ENCODE peak calls at places on chromosomes 3 and 15, in nine cellular contexts. One of them, this sample, is unnamed.

GRCh38 chr3:58868101-58868779 is 181.6 kb downstream of the CFAP20DC start:
- DNase-seq in choroid plexus epithelial cell: no peak
- DNase-seq in epithelial cell of esophagus: no peak
- DNase-seq in stomach: no peak
- DNase-seq in coronary artery: no peak
- DNase-seq in foreskin fibroblast: no peak
- DNase-seq in left lung: no peak
- DNase-seq in testis: no peak
- DNase-seq in ovary: no peak
- DNase-seq in this sample: no peak

GRCh38 chr15:90213123-90213817 is 12.1 kb downstream of the SEMA4B start:
- DNase-seq in choroid plexus epithelial cell: no peak
- DNase-seq in epithelial cell of esophagus: no peak
- DNase-seq in stomach: peak; percentile 90
- DNase-seq in coronary artery: no peak
- DNase-seq in foreskin fibroblast: no peak
- DNase-seq in left lung: peak; percentile 74
- DNase-seq in testis: no peak
- DNase-seq in ovary: no peak
- DNase-seq in this sample: no peak

GRCh38 chr3:136343873-136344281 is 93.7 kb downstream of the PCCB start:
- DNase-seq in choroid plexus epithelial cell: peak; percentile 97
- DNase-seq in epithelial cell of esophagus: peak; percentile 94
- DNase-seq in stomach: peak; percentile 88
- DNase-seq in coronary artery: peak; percentile 77
- DNase-seq in foreskin fibroblast: peak; percentile 98
- DNase-seq in left lung: peak; percentile 82
- DNase-seq in testis: peak; percentile 53
- DNase-seq in ovary: peak; percentile 57
- DNase-seq in this sample: peak; percentile 71

GRCh38 chr3:176974303-176974702 is 223.0 kb downstream of the TBL1XR1 start:
- DNase-seq in choroid plexus epithelial cell: no peak
- DNase-seq in epithelial cell of esophagus: no peak
- DNase-seq in stomach: no peak
- DNase-seq in coronary artery: no peak
- DNase-seq in foreskin fibroblast: no peak
- DNase-seq in left lung: no peak
- DNase-seq in testis: no peak
- DNase-seq in ovary: no peak
- DNase-seq in this sample: no peak

GRCh38 chr15:66145242-66146182 is 108.0 kb downstream of the MEGF11 start:
- DNase-seq in choroid plexus epithelial cell: no peak
- DNase-seq in epithelial cell of esophagus: no peak
- DNase-seq in stomach: no peak
- DNase-seq in coronary artery: no peak
- DNase-seq in foreskin fibroblast: no peak
- DNase-seq in left lung: no peak
- DNase-seq in testis: no peak
- DNase-seq in ovary: no peak
- DNase-seq in this sample: no peak

GRCh38 chr3:69998759-69999158 is 774 bp upstream of the SAMMSON start:
- DNase-seq in choroid plexus epithelial cell: peak; percentile 48
- DNase-seq in epithelial cell of esophagus: no peak
- DNase-seq in stomach: peak; percentile 33
- DNase-seq in coronary artery: no peak
- DNase-seq in foreskin fibroblast: no peak
- DNase-seq in left lung: no peak
- DNase-seq in testis: no peak
- DNase-seq in ovary: no peak
- DNase-seq in this sample: no peak

GRCh38 chr3:176399193-176399592 is 798.1 kb downstream of the TBL1XR1 start:
- DNase-seq in choroid plexus epithelial cell: no peak
- DNase-seq in epithelial cell of esophagus: no peak
- DNase-seq in stomach: no peak
- DNase-seq in coronary artery: no peak
- DNase-seq in foreskin fibroblast: no peak
- DNase-seq in left lung: no peak
- DNase-seq in testis: no peak
- DNase-seq in ovary: no peak
- DNase-seq in this sample: no peak

GRCh38 chr15:31361764-31362120 is 35.1 kb downstream of the KLF13 start:
- DNase-seq in choroid plexus epithelial cell: no peak
- DNase-seq in epithelial cell of esophagus: no peak
- DNase-seq in stomach: no peak
- DNase-seq in coronary artery: no peak
- DNase-seq in foreskin fibroblast: no peak
- DNase-seq in left lung: no peak
- DNase-seq in testis: peak; percentile 37
- DNase-seq in ovary: no peak
- DNase-seq in this sample: no peak

GRCh38 chr3:138375446-138375845 is 27.1 kb downstream of the MRAS start:
- DNase-seq in choroid plexus epithelial cell: no peak
- DNase-seq in epithelial cell of esophagus: no peak
- DNase-seq in stomach: no peak
- DNase-seq in coronary artery: no peak
- DNase-seq in foreskin fibroblast: no peak
- DNase-seq in left lung: no peak
- DNase-seq in testis: no peak
- DNase-seq in ovary: no peak
- DNase-seq in this sample: no peak

GRCh38 chr3:14154242-14154641 is 24.2 kb downstream of the XPC start:
- DNase-seq in choroid plexus epithelial cell: no peak
- DNase-seq in epithelial cell of esophagus: no peak
- DNase-seq in stomach: no peak
- DNase-seq in coronary artery: no peak
- DNase-seq in foreskin fibroblast: no peak
- DNase-seq in left lung: no peak
- DNase-seq in testis: peak; percentile 11
- DNase-seq in ovary: no peak
- DNase-seq in this sample: no peak

GRCh38 chr3:29064085-29064484 is 216.8 kb upstream of the RBMS3 start:
- DNase-seq in choroid plexus epithelial cell: peak; percentile 55
- DNase-seq in epithelial cell of esophagus: no peak
- DNase-seq in stomach: no peak
- DNase-seq in coronary artery: no peak
- DNase-seq in foreskin fibroblast: peak; percentile 67
- DNase-seq in left lung: no peak
- DNase-seq in testis: no peak
- DNase-seq in ovary: no peak
- DNase-seq in this sample: peak; percentile 82

GRCh38 chr15:79283252-79284048 is 928 bp downstream of the ANKRD34C start:
- DNase-seq in choroid plexus epithelial cell: peak; percentile 42
- DNase-seq in epithelial cell of esophagus: peak; percentile 42
- DNase-seq in stomach: no peak
- DNase-seq in coronary artery: no peak
- DNase-seq in foreskin fibroblast: peak; percentile 22
- DNase-seq in left lung: no peak
- DNase-seq in testis: peak; percentile 57
- DNase-seq in ovary: no peak
- DNase-seq in this sample: no peak

GRCh38 chr3:53768478-53769459 is 77.5 kb downstream of the CHDH start:
- DNase-seq in choroid plexus epithelial cell: no peak
- DNase-seq in epithelial cell of esophagus: no peak
- DNase-seq in stomach: no peak
- DNase-seq in coronary artery: no peak
- DNase-seq in foreskin fibroblast: no peak
- DNase-seq in left lung: no peak
- DNase-seq in testis: no peak
- DNase-seq in ovary: no peak
- DNase-seq in this sample: no peak

GRCh38 chr15:74525328-74525727 is 15.7 kb upstream of the ARID3B start:
- DNase-seq in choroid plexus epithelial cell: no peak
- DNase-seq in epithelial cell of esophagus: no peak
- DNase-seq in stomach: no peak
- DNase-seq in coronary artery: no peak
- DNase-seq in foreskin fibroblast: no peak
- DNase-seq in left lung: no peak
- DNase-seq in testis: no peak
- DNase-seq in ovary: no peak
- DNase-seq in this sample: no peak

GRCh38 chr15:78682013-78682651 is 41.1 kb upstream of the CHRNB4 start:
- DNase-seq in choroid plexus epithelial cell: no peak
- DNase-seq in epithelial cell of esophagus: no peak
- DNase-seq in stomach: no peak
- DNase-seq in coronary artery: peak; percentile 45
- DNase-seq in foreskin fibroblast: no peak
- DNase-seq in left lung: no peak
- DNase-seq in testis: no peak
- DNase-seq in ovary: no peak
- DNase-seq in this sample: no peak

GRCh38 chr3:37864904-37865303 is 3.2 kb downstream of the CTDSPL start:
- DNase-seq in choroid plexus epithelial cell: no peak
- DNase-seq in epithelial cell of esophagus: no peak
- DNase-seq in stomach: no peak
- DNase-seq in coronary artery: no peak
- DNase-seq in foreskin fibroblast: no peak
- DNase-seq in left lung: no peak
- DNase-seq in testis: no peak
- DNase-seq in ovary: no peak
- DNase-seq in this sample: no peak

GRCh38 chr15:77030928-77031375 is 36.0 kb downstream of the PSTPIP1 start:
- DNase-seq in choroid plexus epithelial cell: no peak
- DNase-seq in epithelial cell of esophagus: no peak
- DNase-seq in stomach: peak; percentile 16
- DNase-seq in coronary artery: peak; percentile 68
- DNase-seq in foreskin fibroblast: no peak
- DNase-seq in left lung: peak; percentile 28
- DNase-seq in testis: peak; percentile 7
- DNase-seq in ovary: peak; percentile 17
- DNase-seq in this sample: no peak

GRCh38 chr3:41580274-41580959 is 381.1 kb downstream of the CTNNB1 start:
- DNase-seq in choroid plexus epithelial cell: peak; percentile 86
- DNase-seq in epithelial cell of esophagus: no peak
- DNase-seq in stomach: no peak
- DNase-seq in coronary artery: no peak
- DNase-seq in foreskin fibroblast: no peak
- DNase-seq in left lung: no peak
- DNase-seq in testis: no peak
- DNase-seq in ovary: no peak
- DNase-seq in this sample: no peak

GRCh38 chr3:89617706-89618105 is 510.3 kb downstream of the EPHA3 start:
- DNase-seq in choroid plexus epithelial cell: peak; percentile 14
- DNase-seq in epithelial cell of esophagus: peak; percentile 72
- DNase-seq in stomach: no peak
- DNase-seq in coronary artery: no peak
- DNase-seq in foreskin fibroblast: peak; percentile 30
- DNase-seq in left lung: no peak
- DNase-seq in testis: no peak
- DNase-seq in ovary: no peak
- DNase-seq in this sample: no peak
- H3K4me3 ChIP-seq in choroid plexus epithelial cell: no peak overlapping the region
- H3K4me3 ChIP-seq in epithelial cell of esophagus: no peak overlapping the region
- H3K4me3 ChIP-seq in stomach: no peak overlapping the region
- H3K4me3 ChIP-seq in coronary artery: no peak overlapping the region
- H3K4me3 ChIP-seq in foreskin fibroblast: no peak overlapping the region
- H3K4me3 ChIP-seq in left lung: no peak overlapping the region
- H3K4me3 ChIP-seq in testis: no peak overlapping the region
- H3K4me3 ChIP-seq in ovary: no peak overlapping the region
- H3K4me3 ChIP-seq in this sample: no peak overlapping the region

DNA sequence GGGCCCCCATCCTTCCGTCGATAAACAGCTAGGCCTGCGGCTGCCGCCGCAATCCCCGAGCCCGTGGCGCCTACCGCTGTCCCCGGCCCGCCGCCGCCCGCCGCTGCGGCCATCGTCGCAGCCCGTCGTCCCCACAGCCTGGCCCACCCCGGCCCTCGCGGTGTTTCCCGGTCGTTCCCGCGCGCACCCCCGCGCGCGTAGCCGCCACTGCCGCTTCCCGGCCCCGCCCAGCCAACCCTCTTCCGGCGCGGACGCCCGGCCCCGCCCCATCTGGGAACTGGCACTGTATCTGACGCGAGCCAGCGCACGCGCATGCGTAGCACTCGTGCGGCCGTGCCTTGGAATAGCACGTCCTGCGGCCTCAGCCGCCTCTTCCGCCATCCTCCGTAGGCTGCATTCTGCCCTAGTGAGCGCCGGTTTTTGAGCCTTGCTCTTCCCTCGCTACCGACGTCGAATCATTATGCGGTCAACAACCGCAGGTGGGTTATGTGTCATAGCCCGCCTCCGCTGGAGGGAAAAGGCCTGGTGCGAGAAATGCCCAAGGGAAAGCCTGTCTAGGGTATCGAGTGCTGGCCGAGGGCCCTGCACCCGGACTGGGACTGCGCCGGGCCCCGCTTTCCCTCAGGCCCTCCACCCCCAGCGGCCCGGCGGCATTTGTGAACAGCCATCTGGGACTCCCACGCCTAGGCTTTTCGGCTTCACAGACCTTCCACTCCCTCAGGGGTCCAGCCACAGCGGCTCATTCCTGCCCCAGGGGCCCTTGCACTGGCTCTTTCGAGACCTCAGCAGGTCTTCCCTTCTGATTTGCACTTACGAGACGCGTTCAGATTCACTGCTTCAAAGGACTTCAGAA is at the start of gene SMARCC1:
- DNase-seq in choroid plexus epithelial cell: peak; percentile 98
- DNase-seq in epithelial cell of esophagus: peak; percentile 98
- DNase-seq in stomach: peak; percentile 99
- DNase-seq in coronary artery: peak; percentile 97
- DNase-seq in foreskin fibroblast: peak; percentile 98
- DNase-seq in left lung: peak; percentile 98
- DNase-seq in testis: peak; percentile 98
- DNase-seq in ovary: peak; percentile 98
- DNase-seq in this sample: peak; percentile 84
- TF ChIP-seq CTCF in choroid plexus epithelial cell: no peak
- TF ChIP-seq CTCF in epithelial cell of esophagus: peak; percentile 6
- TF ChIP-seq CTCF in stomach: no peak
- TF ChIP-seq CTCF in coronary artery: no peak
- TF ChIP-seq CTCF in foreskin fibroblast: no peak
- TF ChIP-seq CTCF in left lung: no peak
- TF ChIP-seq CTCF in testis: peak; percentile 10
- TF ChIP-seq CTCF in ovary: no peak
- TF ChIP-seq CTCF in this sample: no peak

DNA sequence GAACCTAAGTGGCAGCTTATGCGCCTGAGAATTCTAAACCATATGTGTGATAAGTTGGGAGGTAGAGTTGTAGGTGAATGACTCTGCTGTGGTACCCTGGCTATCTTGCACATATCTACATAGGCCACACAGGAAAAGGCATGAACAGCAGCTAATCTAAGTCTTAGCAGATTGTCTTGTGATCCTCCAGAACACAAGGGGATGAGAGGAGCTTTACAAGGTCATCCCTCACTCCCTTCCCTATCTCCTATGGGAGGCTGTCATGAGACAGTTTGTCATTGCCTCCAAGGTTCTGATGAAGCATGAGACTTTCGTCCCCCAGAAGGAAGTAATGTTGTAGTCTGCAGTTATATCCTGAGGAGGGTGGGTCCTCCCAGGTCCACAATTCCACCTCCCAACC is 3.7 kb upstream of the ZNF662 start:
- DNase-seq in choroid plexus epithelial cell: no peak
- DNase-seq in epithelial cell of esophagus: no peak
- DNase-seq in stomach: no peak
- DNase-seq in coronary artery: no peak
- DNase-seq in foreskin fibroblast: no peak
- DNase-seq in left lung: no peak
- DNase-seq in testis: no peak
- DNase-seq in ovary: no peak
- DNase-seq in this sample: no peak
- H3K4me3 ChIP-seq in choroid plexus epithelial cell: no peak overlapping the region
- H3K4me3 ChIP-seq in epithelial cell of esophagus: no peak overlapping the region
- H3K4me3 ChIP-seq in stomach: no peak overlapping the region
- H3K4me3 ChIP-seq in coronary artery: no peak overlapping the region
- H3K4me3 ChIP-seq in foreskin fibroblast: no peak overlapping the region
- H3K4me3 ChIP-seq in left lung: no peak overlapping the region
- H3K4me3 ChIP-seq in testis: no peak overlapping the region
- H3K4me3 ChIP-seq in ovary: no peak overlapping the region
- H3K4me3 ChIP-seq in this sample: no peak overlapping the region

GRCh38 chr15:30063829-30064559 is 18.8 kb upstream of the GOLGA8J start:
- DNase-seq in choroid plexus epithelial cell: peak; percentile 42
- DNase-seq in epithelial cell of esophagus: no peak
- DNase-seq in stomach: no peak
- DNase-seq in coronary artery: no peak
- DNase-seq in foreskin fibroblast: no peak
- DNase-seq in left lung: no peak
- DNase-seq in testis: peak; percentile 38
- DNase-seq in ovary: no peak
- DNase-seq in this sample: no peak
- TF ChIP-seq CTCF in choroid plexus epithelial cell: no peak
- TF ChIP-seq CTCF in epithelial cell of esophagus: no peak
- TF ChIP-seq CTCF in stomach: no peak
- TF ChIP-seq CTCF in coronary artery: no peak
- TF ChIP-seq CTCF in foreskin fibroblast: no peak
- TF ChIP-seq CTCF in left lung: no peak
- TF ChIP-seq CTCF in testis: no peak
- TF ChIP-seq CTCF in ovary: no peak
- TF ChIP-seq CTCF in this sample: no peak

This sample was measured in retinal pigment epithelial cell.